ENCODE peak calls at places on chromosome 19, in five cellular contexts. One of them, this sample, is unnamed.

GRCh38 chr19:33430674-33431277 is 57.3 kb downstream of the CEBPG start:
- DNase-seq in GM12865: peak; percentile 67
- DNase-seq in HFF-Myc: peak; percentile 36
- DNase-seq in dorsolateral prefrontal cortex: peak; percentile 83
- DNase-seq in tibial artery: no peak
- DNase-seq in this sample: no peak

GRCh38 chr19:33665776-33666175 is 44.0 kb downstream of the CHST8 start:
- DNase-seq in GM12865: no peak
- DNase-seq in HFF-Myc: no peak
- DNase-seq in dorsolateral prefrontal cortex: no peak
- DNase-seq in tibial artery: no peak
- DNase-seq in this sample: no peak

GRCh38 chr19:38705197-38706019 is 38.9 kb downstream of the CAPN12 start:
- DNase-seq in GM12865: no peak
- DNase-seq in HFF-Myc: no peak
- DNase-seq in dorsolateral prefrontal cortex: no peak
- DNase-seq in tibial artery: no peak
- DNase-seq in this sample: no peak

GRCh38 chr19:46206176-46206575 is 23.4 kb upstream of the IGFL1 start:
- DNase-seq in GM12865: no peak
- DNase-seq in HFF-Myc: no peak
- DNase-seq in dorsolateral prefrontal cortex: no peak
- DNase-seq in tibial artery: no peak
- DNase-seq in this sample: no peak

GRCh38 chr19:661427-662196 is 1.4 kb downstream of the RNF126 start:
- DNase-seq in GM12865: peak; percentile 76
- DNase-seq in HFF-Myc: no peak
- DNase-seq in dorsolateral prefrontal cortex: no peak
- DNase-seq in tibial artery: no peak
- DNase-seq in this sample: no peak

GRCh38 chr19:38683393-38684077 is 36.1 kb downstream of the ACTN4 start:
- DNase-seq in GM12865: peak; percentile 49
- DNase-seq in HFF-Myc: peak; percentile 78
- DNase-seq in dorsolateral prefrontal cortex: no peak
- DNase-seq in tibial artery: peak; percentile 77
- DNase-seq in this sample: peak; percentile 92

GRCh38 chr19:6648141-6648715 is 21.7 kb downstream of the TNFSF14 start:
- DNase-seq in GM12865: no peak
- DNase-seq in HFF-Myc: no peak
- DNase-seq in dorsolateral prefrontal cortex: no peak
- DNase-seq in tibial artery: no peak
- DNase-seq in this sample: no peak

GRCh38 chr19:43534811-43535761 is 2.1 kb downstream of the ZNF575 start:
- DNase-seq in GM12865: peak; percentile 35
- DNase-seq in HFF-Myc: no peak
- DNase-seq in dorsolateral prefrontal cortex: peak; percentile 78
- DNase-seq in tibial artery: peak; percentile 61
- DNase-seq in this sample: peak; percentile 89

GRCh38 chr19:18996796-18997394 is 36.4 kb downstream of the SUGP2 start:
- DNase-seq in GM12865: no peak
- DNase-seq in HFF-Myc: no peak
- DNase-seq in dorsolateral prefrontal cortex: no peak
- DNase-seq in tibial artery: no peak
- DNase-seq in this sample: no peak

GRCh38 chr19:35169226-35169995 is 14.9 kb downstream of the FXYD5 start:
- DNase-seq in GM12865: no peak
- DNase-seq in HFF-Myc: no peak
- DNase-seq in dorsolateral prefrontal cortex: no peak
- DNase-seq in tibial artery: no peak
- DNase-seq in this sample: no peak

GRCh38 chr19:3969435-3970312 is 1.2 kb downstream of the DAPK3 start:
- DNase-seq in GM12865: no peak
- DNase-seq in HFF-Myc: no peak
- DNase-seq in dorsolateral prefrontal cortex: no peak
- DNase-seq in tibial artery: peak; percentile 49
- DNase-seq in this sample: peak; percentile 58

GRCh38 chr19:53646144-53646543 is 14.3 kb downstream of the DPRX start:
- DNase-seq in GM12865: no peak
- DNase-seq in HFF-Myc: no peak
- DNase-seq in dorsolateral prefrontal cortex: no peak
- DNase-seq in tibial artery: no peak
- DNase-seq in this sample: no peak

GRCh38 chr19:42576241-42576640 is 18.5 kb downstream of the CEACAM8 start:
- DNase-seq in GM12865: no peak
- DNase-seq in HFF-Myc: no peak
- DNase-seq in dorsolateral prefrontal cortex: no peak
- DNase-seq in tibial artery: no peak
- DNase-seq in this sample: no peak

GRCh38 chr19:1113278-1113985 is 9.6 kb downstream of the GPX4 start:
- DNase-seq in GM12865: peak; percentile 91
- DNase-seq in HFF-Myc: peak; percentile 77
- DNase-seq in dorsolateral prefrontal cortex: peak; percentile 62
- DNase-seq in tibial artery: peak; percentile 97
- DNase-seq in this sample: peak; percentile 97

GRCh38 chr19:1273263-1274041 is 1.9 kb upstream of the FAM174C start:
- DNase-seq in GM12865: peak; percentile 34
- DNase-seq in HFF-Myc: no peak
- DNase-seq in dorsolateral prefrontal cortex: no peak
- DNase-seq in tibial artery: no peak
- DNase-seq in this sample: no peak

GRCh38 chr19:42422576-42423461 is 4.4 kb downstream of the LIPE start:
- DNase-seq in GM12865: peak; percentile 73
- DNase-seq in HFF-Myc: no peak
- DNase-seq in dorsolateral prefrontal cortex: peak; percentile 65
- DNase-seq in tibial artery: no peak
- DNase-seq in this sample: peak; percentile 64

GRCh38 chr19:4181053-4181508 is 1.3 kb downstream of the SIRT6 start:
- DNase-seq in GM12865: no peak
- DNase-seq in HFF-Myc: no peak
- DNase-seq in dorsolateral prefrontal cortex: no peak
- DNase-seq in tibial artery: no peak
- DNase-seq in this sample: no peak

GRCh38 chr19:35267818-35268545 is 780 bp upstream of the USF2 start:
- DNase-seq in GM12865: peak; percentile 89
- DNase-seq in HFF-Myc: no peak
- DNase-seq in dorsolateral prefrontal cortex: peak; percentile 62
- DNase-seq in tibial artery: peak; percentile 60
- DNase-seq in this sample: peak; percentile 84

GRCh38 chr19:6246174-6247006 is 33.4 kb downstream of the MLLT1 start:
- DNase-seq in GM12865: peak; percentile 23
- DNase-seq in HFF-Myc: no peak
- DNase-seq in dorsolateral prefrontal cortex: no peak
- DNase-seq in tibial artery: no peak
- DNase-seq in this sample: no peak

GRCh38 chr19:53158119-53158656 is 665 bp downstream of the ZNF347 start:
- DNase-seq in GM12865: peak; percentile 43
- DNase-seq in HFF-Myc: no peak
- DNase-seq in dorsolateral prefrontal cortex: peak; percentile 40
- DNase-seq in tibial artery: peak; percentile 27
- DNase-seq in this sample: no peak

GRCh38 chr19:38710928-38711725 is 33.1 kb downstream of the CAPN12 start:
- DNase-seq in GM12865: no peak
- DNase-seq in HFF-Myc: no peak
- DNase-seq in dorsolateral prefrontal cortex: no peak
- DNase-seq in tibial artery: no peak
- DNase-seq in this sample: no peak

GRCh38 chr19:53577968-53578367 is 40.0 kb downstream of the ZNF331 start:
- DNase-seq in GM12865: no peak
- DNase-seq in HFF-Myc: no peak
- DNase-seq in dorsolateral prefrontal cortex: no peak
- DNase-seq in tibial artery: no peak
- DNase-seq in this sample: no peak

GRCh38 chr19:16327911-16328823 is 3.5 kb downstream of the KLF2 start:
- DNase-seq in GM12865: peak; percentile 78
- DNase-seq in HFF-Myc: no peak
- DNase-seq in dorsolateral prefrontal cortex: no peak
- DNase-seq in tibial artery: peak; percentile 95
- DNase-seq in this sample: peak; percentile 80

GRCh38 chr19:34336781-34337271 is 28.2 kb upstream of the GPI start:
- DNase-seq in GM12865: peak; percentile 64
- DNase-seq in HFF-Myc: peak; percentile 15
- DNase-seq in dorsolateral prefrontal cortex: no peak
- DNase-seq in tibial artery: no peak
- DNase-seq in this sample: no peak

GRCh38 chr19:6228523-6229215 is 51.1 kb downstream of the MLLT1 start:
- DNase-seq in GM12865: no peak
- DNase-seq in HFF-Myc: no peak
- DNase-seq in dorsolateral prefrontal cortex: no peak
- DNase-seq in tibial artery: no peak
- DNase-seq in this sample: no peak

GRCh38 chr19:51598159-51598915 is 27.3 kb downstream of the ZNF175 start:
- DNase-seq in GM12865: no peak
- DNase-seq in HFF-Myc: no peak
- DNase-seq in dorsolateral prefrontal cortex: no peak
- DNase-seq in tibial artery: no peak
- DNase-seq in this sample: no peak

GRCh38 chr19:48795855-48796142 is 15.0 kb downstream of the BCAT2 start:
- DNase-seq in GM12865: no peak
- DNase-seq in HFF-Myc: no peak
- DNase-seq in dorsolateral prefrontal cortex: no peak
- DNase-seq in tibial artery: peak; percentile 68
- DNase-seq in this sample: no peak

GRCh38 chr19:16005925-16006324 is 57.1 kb downstream of the OR10H4 start:
- DNase-seq in GM12865: no peak
- DNase-seq in HFF-Myc: no peak
- DNase-seq in dorsolateral prefrontal cortex: no peak
- DNase-seq in tibial artery: no peak
- DNase-seq in this sample: no peak

GRCh38 chr19:28855216-28855615 is 357.7 kb downstream of the UQCRFS1 start:
- DNase-seq in GM12865: no peak
- DNase-seq in HFF-Myc: no peak
- DNase-seq in dorsolateral prefrontal cortex: no peak
- DNase-seq in tibial artery: no peak
- DNase-seq in this sample: no peak

GRCh38 chr19:15836595-15837398 is 21.3 kb upstream of the OR10H1 start:
- DNase-seq in GM12865: peak; percentile 97
- DNase-seq in HFF-Myc: peak; percentile 59
- DNase-seq in dorsolateral prefrontal cortex: peak; percentile 94
- DNase-seq in tibial artery: peak; percentile 99
- DNase-seq in this sample: peak; percentile 98

DNA sequence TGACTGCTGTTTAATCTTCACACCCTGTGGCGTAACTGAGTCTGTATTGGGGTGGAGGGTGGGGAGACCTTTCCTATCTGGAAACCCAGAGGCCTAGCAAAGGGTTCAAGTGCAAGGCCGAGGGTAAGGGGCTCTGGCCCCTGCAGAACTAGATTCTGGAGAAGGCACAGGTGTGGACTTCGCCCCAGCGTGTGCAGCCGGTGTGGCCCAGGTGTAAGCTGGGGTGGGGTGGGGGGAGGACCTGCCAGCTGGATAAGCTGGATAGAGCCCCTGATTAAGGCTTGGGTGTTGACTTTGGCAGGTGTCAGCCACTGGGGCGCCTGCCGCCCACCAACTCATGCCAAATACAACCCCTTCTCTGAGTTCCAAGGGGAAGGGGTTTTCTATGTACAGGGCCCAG is 1.3 kb downstream of the RAB3D start:
- DNase-seq in GM12865: no peak
- DNase-seq in HFF-Myc: no peak
- DNase-seq in dorsolateral prefrontal cortex: no peak
- DNase-seq in tibial artery: no peak
- DNase-seq in this sample: no peak
- H3K4me3 ChIP-seq in GM12865: no peak overlapping the region
- H3K4me3 ChIP-seq in HFF-Myc: no peak overlapping the region
- H3K4me3 ChIP-seq in dorsolateral prefrontal cortex: peak overlapping the region; percentile 85
- H3K4me3 ChIP-seq in tibial artery: no peak overlapping the region
- H3K4me3 ChIP-seq in this sample: peak overlapping the region; percentile 90

DNA sequence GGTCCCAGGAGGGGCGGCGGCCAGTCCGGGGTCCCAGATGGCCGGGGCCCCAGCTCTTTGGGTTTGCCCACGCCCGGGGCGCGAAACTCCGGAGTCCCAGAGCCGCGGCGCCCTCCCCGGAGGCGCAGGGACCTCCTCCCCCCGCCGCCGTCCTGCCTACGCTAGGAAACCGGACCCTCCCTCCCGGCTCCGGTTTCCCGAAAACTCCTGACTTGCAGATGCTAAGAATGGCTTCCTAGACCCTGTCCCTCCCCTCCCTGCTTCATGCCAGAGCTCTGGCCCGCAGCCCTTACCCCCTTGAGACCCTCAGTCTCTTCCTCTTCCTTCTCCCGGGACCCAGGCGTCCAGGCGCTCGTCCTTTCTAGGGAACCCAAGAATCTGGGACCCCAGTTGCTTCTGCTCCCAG is 468 bp upstream of the MYBPC2 start:
- DNase-seq in GM12865: no peak
- DNase-seq in HFF-Myc: no peak
- DNase-seq in dorsolateral prefrontal cortex: no peak
- DNase-seq in tibial artery: no peak
- DNase-seq in this sample: no peak
- H3K4me3 ChIP-seq in GM12865: peak overlapping the region; percentile 53
- H3K4me3 ChIP-seq in HFF-Myc: peak overlapping the region; percentile 38
- H3K4me3 ChIP-seq in dorsolateral prefrontal cortex: peak overlapping the region; percentile 74
- H3K4me3 ChIP-seq in tibial artery: peak overlapping the region; percentile 46
- H3K4me3 ChIP-seq in this sample: peak overlapping the region; percentile 59

GRCh38 chr19:45069056-45069455 is 7.2 kb downstream of the ZNF296 start:
- DNase-seq in GM12865: no peak
- DNase-seq in HFF-Myc: no peak
- DNase-seq in dorsolateral prefrontal cortex: no peak
- DNase-seq in tibial artery: no peak
- DNase-seq in this sample: no peak

GRCh38 chr19:45070214-45070613 is 6.1 kb downstream of the ZNF296 start:
- DNase-seq in GM12865: no peak
- DNase-seq in HFF-Myc: no peak
- DNase-seq in dorsolateral prefrontal cortex: no peak
- DNase-seq in tibial artery: no peak
- DNase-seq in this sample: no peak

GRCh38 chr19:45070861-45071544 is 5.3 kb downstream of the ZNF296 start:
- DNase-seq in GM12865: no peak
- DNase-seq in HFF-Myc: no peak
- DNase-seq in dorsolateral prefrontal cortex: no peak
- DNase-seq in tibial artery: no peak
- DNase-seq in this sample: no peak

GRCh38 chr19:45071969-45072790 is 4.1 kb downstream of the ZNF296 start:
- DNase-seq in GM12865: no peak
- DNase-seq in HFF-Myc: no peak
- DNase-seq in dorsolateral prefrontal cortex: no peak
- DNase-seq in tibial artery: no peak
- DNase-seq in this sample: no peak

DNA sequence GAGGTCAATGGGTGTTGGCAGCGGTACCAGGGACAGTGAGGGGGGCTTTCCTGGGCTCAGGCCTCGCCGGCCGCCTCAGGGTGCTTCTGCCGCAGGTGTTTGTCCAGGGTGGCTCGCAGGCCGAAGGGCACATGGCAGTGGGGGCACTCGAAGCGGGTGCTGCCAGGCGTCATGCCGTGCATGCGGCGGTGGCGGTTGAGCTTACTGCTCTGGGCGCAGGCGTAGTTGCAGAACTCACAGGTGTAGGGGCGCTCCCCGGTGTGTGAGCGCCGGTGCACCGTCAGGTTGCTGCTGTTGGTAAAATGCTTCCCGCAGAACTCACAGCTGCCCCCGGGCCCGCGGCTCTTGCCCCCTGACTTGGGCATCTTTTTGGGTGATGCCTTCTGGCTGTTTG is 4.7 kb downstream of the ZNF296 start:
- DNase-seq in GM12865: no peak
- DNase-seq in HFF-Myc: no peak
- DNase-seq in dorsolateral prefrontal cortex: no peak
- DNase-seq in tibial artery: no peak
- DNase-seq in this sample: no peak
- H3K4me3 ChIP-seq in GM12865: no peak overlapping the region
- H3K4me3 ChIP-seq in HFF-Myc: no peak overlapping the region
- H3K4me3 ChIP-seq in dorsolateral prefrontal cortex: no peak overlapping the region
- H3K4me3 ChIP-seq in tibial artery: no peak overlapping the region
- H3K4me3 ChIP-seq in this sample: no peak overlapping the region

GRCh38 chr19:13016245-13016627 is 21.0 kb downstream of the NFIX start:
- DNase-seq in GM12865: no peak
- DNase-seq in HFF-Myc: no peak
- DNase-seq in dorsolateral prefrontal cortex: no peak
- DNase-seq in tibial artery: no peak
- DNase-seq in this sample: no peak
- H3K4me3 ChIP-seq in GM12865: no peak overlapping the region
- H3K4me3 ChIP-seq in HFF-Myc: no peak overlapping the region
- H3K4me3 ChIP-seq in dorsolateral prefrontal cortex: peak overlapping the region; percentile 56
- H3K4me3 ChIP-seq in tibial artery: peak overlapping the region; percentile 36
- H3K4me3 ChIP-seq in this sample: peak overlapping the region; percentile 56

This sample was measured in ascending aorta.